ENCODE peak calls at places on chromosomes 2 and 18, in five cellular contexts. One of them, this sample, is unnamed.

GRCh38 chr2:26595146-26595545 is 46.0 kb downstream of the CIB4 start:
- DNase-seq in mammary epithelial cell: no peak
- DNase-seq in A549: no peak
- DNase-seq in choroid plexus epithelial cell: no peak
- DNase-seq in Peyer's patch: peak; percentile 14
- DNase-seq in this sample: no peak

GRCh38 chr2:221310720-221311119 is 261.4 kb downstream of the EPHA4 start:
- DNase-seq in mammary epithelial cell: no peak
- DNase-seq in choroid plexus epithelial cell: no peak
- DNase-seq in Peyer's patch: no peak
- DNase-seq in A549: no peak
- DNase-seq in this sample: no peak

GRCh38 chr2:234521536-234521935 is 24.7 kb upstream of the ARL4C start:
- DNase-seq in mammary epithelial cell: no peak
- DNase-seq in Peyer's patch: no peak
- DNase-seq in choroid plexus epithelial cell: no peak
- DNase-seq in A549: no peak
- DNase-seq in this sample: no peak

GRCh38 chr2:106165064-106165463 is 29.0 kb downstream of the UXS1 start:
- DNase-seq in A549: no peak
- DNase-seq in mammary epithelial cell: no peak
- DNase-seq in Peyer's patch: no peak
- DNase-seq in choroid plexus epithelial cell: no peak
- DNase-seq in this sample: no peak

GRCh38 chr2:18073601-18074000 is 195.1 kb downstream of the KCNS3 start:
- DNase-seq in choroid plexus epithelial cell: no peak
- DNase-seq in A549: no peak
- DNase-seq in Peyer's patch: no peak
- DNase-seq in mammary epithelial cell: no peak
- DNase-seq in this sample: no peak

GRCh38 chr2:202871161-202872141 is at the start of gene ICA1L:
- DNase-seq in Peyer's patch: peak; percentile 67
- DNase-seq in choroid plexus epithelial cell: peak; percentile 48
- DNase-seq in A549: peak; percentile 26
- DNase-seq in mammary epithelial cell: peak; percentile 62
- DNase-seq in this sample: peak; percentile 69

GRCh38 chr2:197803033-197803444 is 1.4 kb upstream of the PLCL1 start:
- DNase-seq in Peyer's patch: no peak
- DNase-seq in mammary epithelial cell: peak; percentile 13
- DNase-seq in choroid plexus epithelial cell: peak; percentile 79
- DNase-seq in A549: peak; percentile 30
- DNase-seq in this sample: peak; percentile 36

GRCh38 chr2:26483957-26484565 is 6.1 kb upstream of the OTOF start:
- DNase-seq in mammary epithelial cell: no peak
- DNase-seq in Peyer's patch: no peak
- DNase-seq in choroid plexus epithelial cell: no peak
- DNase-seq in A549: no peak
- DNase-seq in this sample: no peak

GRCh38 chr2:200762127-200762526 is 49.6 kb upstream of the BZW1 start:
- DNase-seq in choroid plexus epithelial cell: no peak
- DNase-seq in Peyer's patch: no peak
- DNase-seq in A549: no peak
- DNase-seq in mammary epithelial cell: no peak
- DNase-seq in this sample: no peak

GRCh38 chr2:54675738-54676137 is 47.7 kb upstream of the EML6 start:
- DNase-seq in choroid plexus epithelial cell: no peak
- DNase-seq in mammary epithelial cell: no peak
- DNase-seq in Peyer's patch: no peak
- DNase-seq in A549: no peak
- DNase-seq in this sample: no peak

GRCh38 chr2:177711472-177712276 is 319.1 kb downstream of the AGPS start:
- DNase-seq in A549: no peak
- DNase-seq in choroid plexus epithelial cell: no peak
- DNase-seq in mammary epithelial cell: no peak
- DNase-seq in Peyer's patch: no peak
- DNase-seq in this sample: no peak

GRCh38 chr18:23331091-23331920 is 121.8 kb upstream of the RIOK3 start:
- DNase-seq in A549: no peak
- DNase-seq in Peyer's patch: no peak
- DNase-seq in choroid plexus epithelial cell: no peak
- DNase-seq in mammary epithelial cell: peak; percentile 46
- DNase-seq in this sample: peak; percentile 81

GRCh38 chr2:95384854-95385569 is 17.5 kb upstream of the FAHD2A start:
- DNase-seq in mammary epithelial cell: no peak
- DNase-seq in Peyer's patch: peak; percentile 84
- DNase-seq in A549: no peak
- DNase-seq in choroid plexus epithelial cell: no peak
- DNase-seq in this sample: no peak

GRCh38 chr18:52667388-52667787 is 327.4 kb downstream of the DCC start:
- DNase-seq in choroid plexus epithelial cell: no peak
- DNase-seq in Peyer's patch: no peak
- DNase-seq in A549: no peak
- DNase-seq in mammary epithelial cell: no peak
- DNase-seq in this sample: no peak

DNA sequence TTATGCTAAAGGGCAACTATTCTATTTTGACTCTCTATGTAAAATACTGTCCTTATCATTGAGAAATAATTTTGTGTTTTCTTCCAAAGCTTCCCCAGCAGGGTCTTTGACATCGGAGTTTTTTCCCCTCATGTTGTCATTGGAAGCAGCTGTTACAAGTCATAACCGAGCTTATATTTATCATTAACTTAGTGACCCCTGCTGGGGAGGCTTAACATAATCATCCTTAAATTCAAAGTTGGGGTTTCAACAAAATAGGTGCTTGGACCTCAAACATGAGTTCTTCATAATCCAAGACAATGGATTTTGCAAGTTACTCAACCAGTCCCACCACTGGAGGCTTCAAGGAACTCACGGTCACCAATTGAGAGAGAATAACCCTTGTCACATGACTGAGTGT is 330.9 kb downstream of the DCC start:
- DNase-seq in A549: peak; percentile 23
- DNase-seq in mammary epithelial cell: peak; percentile 1
- DNase-seq in choroid plexus epithelial cell: peak; percentile 39
- DNase-seq in Peyer's patch: no peak
- DNase-seq in this sample: peak; percentile 2
- TF ChIP-seq CTCF in A549: peak; percentile 37
- TF ChIP-seq CTCF in mammary epithelial cell: peak; percentile 35
- TF ChIP-seq CTCF in choroid plexus epithelial cell: peak; percentile 21
- TF ChIP-seq CTCF in Peyer's patch: no peak
- TF ChIP-seq CTCF in this sample: no peak

DNA sequence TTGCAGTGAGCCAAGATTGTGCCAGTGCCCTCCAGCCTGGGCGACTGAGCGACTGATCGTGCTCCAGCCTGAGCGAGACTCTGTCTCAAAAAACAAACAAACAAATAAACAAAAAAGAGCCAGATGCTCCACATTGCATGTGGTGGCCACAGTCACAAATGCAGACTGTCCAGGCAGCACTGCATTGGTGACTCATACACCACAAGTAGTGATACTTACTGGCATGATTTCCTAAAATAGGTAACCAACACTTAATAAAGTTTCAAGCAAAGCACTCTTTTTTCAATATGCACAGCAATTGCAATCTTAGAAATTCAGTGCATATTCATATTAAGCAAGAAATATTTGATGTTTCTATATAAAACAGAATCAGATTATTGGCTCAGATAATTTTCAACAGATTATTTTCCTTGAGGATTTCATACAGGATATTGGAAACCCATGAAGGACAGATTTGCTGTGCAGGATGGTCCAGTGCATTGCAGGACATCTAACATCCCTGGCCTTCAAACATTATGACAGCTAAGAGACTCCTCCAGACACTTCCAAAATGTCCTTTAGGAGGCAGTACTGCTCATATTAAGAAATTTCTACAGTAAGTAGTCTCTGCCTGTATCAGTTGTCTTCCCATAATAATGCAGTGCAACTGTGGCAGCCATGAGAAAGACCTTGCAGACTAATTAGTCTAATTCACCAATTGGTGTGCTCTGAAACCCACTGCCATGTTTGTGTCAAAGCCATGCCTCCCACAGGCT is 10.5 kb upstream of the SLC1A4 start:
- DNase-seq in Peyer's patch: no peak
- DNase-seq in choroid plexus epithelial cell: peak; percentile 39
- DNase-seq in A549: no peak
- DNase-seq in mammary epithelial cell: peak; percentile 58
- DNase-seq in this sample: no peak
- TF ChIP-seq CTCF in Peyer's patch: no peak
- TF ChIP-seq CTCF in choroid plexus epithelial cell: peak; percentile 37
- TF ChIP-seq CTCF in A549: peak; percentile 34
- TF ChIP-seq CTCF in mammary epithelial cell: peak; percentile 27
- TF ChIP-seq CTCF in this sample: no peak

GRCh38 chr2:11681722-11682589 is 12.0 kb upstream of the NTSR2 start:
- DNase-seq in Peyer's patch: no peak
- DNase-seq in mammary epithelial cell: no peak
- DNase-seq in choroid plexus epithelial cell: peak; percentile 18
- DNase-seq in A549: peak; percentile 94
- DNase-seq in this sample: peak; percentile 72
- TF ChIP-seq CTCF in Peyer's patch: peak; percentile 57
- TF ChIP-seq CTCF in mammary epithelial cell: peak; percentile 92
- TF ChIP-seq CTCF in choroid plexus epithelial cell: peak; percentile 90
- TF ChIP-seq CTCF in A549: peak; percentile 80
- TF ChIP-seq CTCF in this sample: peak; percentile 92

DNA sequence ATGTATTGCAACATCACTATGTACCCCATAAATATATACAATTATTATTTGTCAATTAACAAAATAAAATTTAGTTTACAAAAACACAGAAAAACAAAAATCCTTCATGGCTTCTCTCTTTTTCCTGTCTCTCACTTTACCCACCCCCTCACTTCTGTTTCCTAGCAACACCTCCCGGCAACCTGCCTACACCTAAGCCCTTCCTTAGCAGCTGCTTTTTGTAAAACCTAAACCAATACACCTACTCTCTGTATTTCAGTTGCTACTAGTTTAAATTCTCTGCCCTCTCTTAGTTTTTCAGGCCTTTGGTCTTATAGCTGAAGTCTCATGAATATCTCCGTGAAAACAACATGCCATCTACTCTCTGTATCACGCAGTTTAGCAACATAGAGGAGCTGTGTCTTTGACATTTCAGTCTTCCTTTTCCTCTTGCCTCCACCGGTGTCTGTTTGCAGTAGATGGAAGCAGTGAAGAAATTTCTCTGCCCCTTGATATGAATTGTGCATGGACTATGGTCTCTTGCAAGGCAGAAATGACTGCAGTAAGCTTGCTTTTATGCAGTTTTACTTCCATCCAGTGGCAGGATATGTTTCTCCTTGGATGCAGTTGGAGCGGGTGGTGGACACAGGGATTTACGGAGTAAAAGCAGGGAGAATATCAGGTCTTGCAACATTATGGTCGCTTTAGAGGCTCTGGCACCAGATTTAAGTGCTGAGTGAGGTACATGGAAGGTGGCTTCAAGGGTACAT is 42.0 kb upstream of the ZDBF2 start:
- DNase-seq in A549: no peak
- DNase-seq in mammary epithelial cell: no peak
- DNase-seq in choroid plexus epithelial cell: no peak
- DNase-seq in Peyer's patch: no peak
- DNase-seq in this sample: no peak
- TF ChIP-seq CTCF in A549: no peak
- TF ChIP-seq CTCF in mammary epithelial cell: peak; percentile 16
- TF ChIP-seq CTCF in choroid plexus epithelial cell: no peak
- TF ChIP-seq CTCF in Peyer's patch: no peak
- TF ChIP-seq CTCF in this sample: no peak

DNA sequence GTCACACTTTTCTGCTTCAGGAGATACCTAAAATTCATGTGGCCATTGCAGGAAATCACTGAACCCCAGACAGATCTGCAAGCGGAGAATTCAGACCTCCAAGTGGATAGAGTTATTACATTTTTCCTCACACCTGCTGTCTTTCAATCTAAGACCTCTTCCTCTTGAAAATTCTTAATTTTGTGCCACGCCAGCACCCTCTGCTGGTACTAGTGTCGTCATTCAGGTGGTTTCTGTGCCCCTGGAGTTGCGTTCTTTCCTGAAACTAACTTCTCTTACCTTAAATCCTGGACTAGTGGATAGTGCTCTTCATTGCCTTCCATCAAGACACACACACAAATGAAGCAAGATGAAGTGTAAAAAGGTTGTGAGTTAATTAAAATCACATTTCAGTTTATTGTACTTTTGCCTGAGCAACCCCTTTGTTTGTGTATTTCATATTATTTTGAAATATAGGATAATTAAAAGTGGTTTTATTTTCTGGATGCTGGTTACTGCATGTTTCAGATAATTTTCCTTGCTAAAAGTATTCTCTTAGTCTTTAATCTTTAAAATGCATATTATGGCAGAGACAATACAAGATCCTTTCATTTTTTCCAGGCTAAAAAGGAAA is 1.6 kb upstream of the DNER start:
- DNase-seq in Peyer's patch: no peak
- DNase-seq in mammary epithelial cell: peak; percentile 37
- DNase-seq in A549: peak; percentile 30
- DNase-seq in choroid plexus epithelial cell: peak; percentile 46
- DNase-seq in this sample: peak; percentile 58
- TF ChIP-seq CTCF in Peyer's patch: peak; percentile 20
- TF ChIP-seq CTCF in mammary epithelial cell: peak; percentile 73
- TF ChIP-seq CTCF in A549: peak; percentile 65
- TF ChIP-seq CTCF in choroid plexus epithelial cell: peak; percentile 67
- TF ChIP-seq CTCF in this sample: peak; percentile 61